ENCODE peak calls at places on chromosomes 16 and 17, in ten cellular contexts. H is upper lobe of right lung; E is kidney; T is uterus; I is SJCRH30; J is A549; X is sigmoid colon; D is left lung; A is CD8-positive, alpha-beta T cell; F is small intestine. Z is an unnamed sample.

GRCh38 chr16:57600048-57600835 is 28.2 kb upstream of the ADGRG1 start:
- DNase-seq in H (peak; percentile 84), E (peak; percentile 85), T (no peak), I (peak; percentile 29), J (peak; percentile 68), X (peak; percentile 62), D (peak; percentile 84), A (peak; percentile 58), F (peak; percentile 70), Z (peak; percentile 87)

GRCh38 chr17:63622571-63623390 is 564 bp downstream of the MAP3K3 start:
- DNase-seq in H (peak; percentile 92), E (peak; percentile 94), T (peak; percentile 53), I (peak; percentile 71), J (peak; percentile 65), X (peak; percentile 86), D (peak; percentile 95), A (peak; percentile 72), F (peak; percentile 70), Z (peak; percentile 95)

GRCh38 chr17:80498242-80498919 is 22.0 kb upstream of the NPTX1 start:
- DNase-seq in H (no peak), E (peak; percentile 89), T (peak; percentile 63), I (peak; percentile 66), J (no peak), X (peak; percentile 89), D (peak; percentile 64), A (no peak), F (no peak), Z (no peak)

GRCh38 chr16:6967796-6968195 is 364.8 kb upstream of the RBFOX1 start:
- DNase-seq in H (no peak), E (no peak), T (no peak), I (no peak), J (no peak), X (no peak), D (no peak), A (no peak), F (no peak), Z (no peak)

GRCh38 chr16:14448874-14449273 is 181.2 kb downstream of the PARN start:
- DNase-seq in H (no peak), E (no peak), T (no peak), I (no peak), J (no peak), X (no peak), D (no peak), A (no peak), F (no peak), Z (no peak)

GRCh38 chr16:3966681-3967080 is 86.2 kb upstream of the CREBBP start:
- DNase-seq in H (no peak), E (peak; percentile 50), T (no peak), I (no peak), J (no peak), X (no peak), D (no peak), A (no peak), F (no peak), Z (no peak)

GRCh38 chr17:40347319-40348135 is 17.0 kb downstream of the GJD3 start:
- DNase-seq in H (no peak), E (no peak), T (peak; percentile 52), I (no peak), J (no peak), X (no peak), D (no peak), A (no peak), F (no peak), Z (no peak)

GRCh38 chr16:83404261-83404660 is 403.5 kb upstream of the HSBP1 start:
- DNase-seq in H (no peak), E (no peak), T (no peak), I (no peak), J (no peak), X (no peak), D (no peak), A (no peak), F (no peak), Z (no peak)

GRCh38 chr16:85354623-85355514 is 242.6 kb upstream of the CIBAR2 start:
- DNase-seq in H (peak; percentile 61), E (no peak), T (no peak), I (peak; percentile 91), J (no peak), X (no peak), D (no peak), A (no peak), F (no peak), Z (no peak)

GRCh38 chr17:55737976-55738501 is 12.8 kb upstream of the PCTP start:
- DNase-seq in H (no peak), E (no peak), T (no peak), I (peak; percentile 25), J (no peak), X (no peak), D (no peak), A (no peak), F (no peak), Z (no peak)

GRCh38 chr16:81917375-81917774 is 93.9 kb downstream of the SDR42E1 start:
- DNase-seq in H (no peak), E (no peak), T (no peak), I (no peak), J (no peak), X (peak; percentile 12), D (no peak), A (no peak), F (no peak), Z (no peak)

GRCh38 chr16:1903220-1903574 is 15.0 kb downstream of the HS3ST6 start:
- DNase-seq in H (no peak), E (no peak), T (no peak), I (no peak), J (no peak), X (no peak), D (no peak), A (no peak), F (no peak), Z (no peak)

GRCh38 chr17:8681175-8681949 is 50.8 kb upstream of the MYH10 start:
- DNase-seq in H (no peak), E (no peak), T (peak; percentile 76), I (no peak), J (no peak), X (peak; percentile 75), D (no peak), A (no peak), F (no peak), Z (no peak)

GRCh38 chr16:52611817-52612673 is 65.1 kb upstream of the TOX3 start:
- DNase-seq in H (no peak), E (no peak), T (no peak), I (no peak), J (peak; percentile 72), X (no peak), D (no peak), A (no peak), F (peak; percentile 95), Z (no peak)

DNA sequence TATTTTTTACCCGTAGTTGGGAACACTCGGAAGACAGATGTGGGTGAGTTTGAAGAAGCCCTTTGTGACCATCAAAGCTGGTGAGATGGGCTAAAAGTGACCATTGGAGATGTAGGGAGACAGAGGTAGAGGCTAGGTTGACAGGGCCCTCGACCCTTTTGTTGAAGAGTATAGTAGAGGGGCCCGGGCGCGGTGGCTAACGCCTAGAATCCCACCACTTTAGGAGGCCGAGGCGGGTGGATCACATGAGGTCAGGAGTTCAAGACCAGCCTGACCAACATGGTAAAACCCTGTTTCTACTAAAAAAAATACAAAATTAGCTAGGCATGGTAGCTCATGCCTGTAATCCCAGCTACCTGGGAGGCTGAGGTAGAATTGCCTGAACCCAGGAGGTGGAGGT is 16.2 kb upstream of the NFATC3 start:
- DNase-seq in H (no peak), E (no peak), T (no peak), I (no peak), J (no peak), X (no peak), D (no peak), A (no peak), F (no peak), Z (no peak)
- H3K4me1 ChIP-seq in H (peaks cover 52% of the 10 kb centered on the region), E (peaks cover 18% of the 10 kb centered on the region), T (no peaks in the 10 kb centered on the region), I (peaks cover 41% of the 10 kb centered on the region), J (peaks cover 11% of the 10 kb centered on the region), X (peaks cover 23% of the 10 kb centered on the region), D (peaks cover 60% of the 10 kb centered on the region), A (peaks cover 79% of the 10 kb centered on the region), F (peaks cover 7% of the 10 kb centered on the region), Z (peaks cover 90% of the 10 kb centered on the region)

DNA sequence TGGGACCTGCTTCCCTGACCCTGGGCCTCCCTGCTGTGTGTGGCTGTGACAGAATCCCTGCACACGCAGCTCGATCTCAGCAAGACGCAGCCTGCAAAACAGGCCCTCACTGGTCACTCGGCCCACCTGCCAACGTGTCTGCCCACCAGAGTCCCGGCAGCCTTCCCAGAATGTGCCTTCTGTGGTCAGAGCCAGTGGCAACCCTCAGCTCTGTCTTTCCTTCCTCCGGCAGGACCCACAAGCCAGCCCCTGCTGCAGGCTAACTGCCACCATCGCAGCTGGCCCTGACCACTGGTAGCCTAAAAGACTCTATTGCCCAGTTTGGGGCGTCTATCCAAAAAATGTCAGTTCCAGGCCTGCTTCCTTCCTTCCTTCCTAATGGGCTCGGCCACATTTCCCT is 83.2 kb downstream of the LITAF start:
- DNase-seq in H (no peak), E (no peak), T (no peak), I (no peak), J (no peak), X (no peak), D (no peak), A (no peak), F (no peak), Z (no peak)
- H3K4me3 ChIP-seq in H (no peak overlapping the region), E (no peak overlapping the region), T (no peak overlapping the region), I (no peak overlapping the region), J (no peak overlapping the region), X (no peak overlapping the region), D (no peak overlapping the region), A (no peak overlapping the region), F (no peak overlapping the region), Z (no peak overlapping the region)

GRCh38 chr16:23423496-23424049 is 29.4 kb downstream of the COG7 start:
- DNase-seq in H (peak; percentile 65), E (peak; percentile 80), T (peak; percentile 94), I (peak; percentile 10), J (peak; percentile 93), X (peak; percentile 97), D (no peak), A (no peak), F (peak; percentile 75), Z (no peak)
- H3K27ac ChIP-seq in H (peak overlapping the region; percentile 88), E (peak overlapping the region; percentile 84), T (peak overlapping the region; percentile 92), I (no peak overlapping the region), J (peak overlapping the region; percentile 84), X (peak overlapping the region; percentile 95), D (peak overlapping the region; percentile 77), A (no peak overlapping the region), F (no peak overlapping the region), Z (peak overlapping the region; percentile 59)

DNA sequence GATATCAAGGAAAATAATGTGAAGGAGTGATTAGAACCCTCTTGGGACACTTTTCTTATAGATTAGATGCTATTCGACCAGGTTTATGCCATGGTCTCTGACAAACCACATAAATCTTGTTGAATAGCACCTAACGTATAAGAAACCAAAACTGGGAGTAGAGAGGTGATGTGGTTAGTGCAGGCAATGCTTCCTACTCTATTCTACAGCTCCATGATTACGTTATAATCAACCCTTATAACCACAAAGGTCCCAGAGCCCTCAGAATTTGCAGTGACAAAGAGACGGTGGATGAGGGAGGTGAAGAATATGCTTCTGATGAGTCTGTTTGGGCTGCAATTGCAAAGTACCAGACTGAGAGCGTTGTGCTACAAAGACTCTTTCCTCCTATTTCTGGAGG is 78.4 kb downstream of the ARHGAP44 start:
- DNase-seq in H (no peak), E (no peak), T (no peak), I (no peak), J (no peak), X (no peak), D (no peak), A (no peak), F (no peak), Z (no peak)
- H3K4me1 ChIP-seq in H (no peaks in the 10 kb centered on the region), E (no peaks in the 10 kb centered on the region), T (no peaks in the 10 kb centered on the region), I (no peaks in the 10 kb centered on the region), J (no peaks in the 10 kb centered on the region), X (no peaks in the 10 kb centered on the region), D (no peaks in the 10 kb centered on the region), A (no peaks in the 10 kb centered on the region), F (no peaks in the 10 kb centered on the region), Z (no peaks in the 10 kb centered on the region)

GRCh38 chr17:81579821-81580321 is 27.7 kb upstream of the FAAP100 start:
- DNase-seq in H (no peak), E (peak; percentile 45), T (no peak), I (no peak), J (no peak), X (no peak), D (no peak), A (no peak), F (no peak), Z (no peak)
- H3K4me3 ChIP-seq in H (no peak overlapping the region), E (no peak overlapping the region), T (no peak overlapping the region), I (no peak overlapping the region), J (no peak overlapping the region), X (no peak overlapping the region), D (no peak overlapping the region), A (no peak overlapping the region), F (no peak overlapping the region), Z (no peak overlapping the region)